ENCODE peak calls at places on chromosomes 3 and 15, in four cellular contexts. D, W, B and O are unnamed samples. For H3K4me1, the result is how much of the 10 kb centered on the place peaks cover.

GRCh38 chr3:159319156-159319555 is 517.3 kb downstream of the MFSD1 start:
- DNase-seq in D (no peak), W (no peak), B (no peak), O (no peak)

GRCh38 chr15:98760975-98761374 is 112.6 kb downstream of the IGF1R start:
- DNase-seq in D (no peak), W (no peak), B (no peak), O (no peak)

GRCh38 chr15:93173369-93173768 is 84.4 kb upstream of the RGMA start:
- DNase-seq in D (no peak), W (no peak), B (no peak), O (no peak)

GRCh38 chr15:82978438-82978837 is 7.6 kb upstream of the RAMAC start:
- DNase-seq in D (no peak), W (no peak), B (no peak), O (no peak)

GRCh38 chr3:178341636-178342035 is 194.6 kb upstream of the KCNMB2 start:
- DNase-seq in D (no peak), W (no peak), B (no peak), O (no peak)

GRCh38 chr15:93770788-93771187 is 460.6 kb upstream of the MCTP2 start:
- DNase-seq in D (no peak), W (no peak), B (no peak), O (no peak)

GRCh38 chr3:115330406-115330805 is 183.3 kb upstream of the ZBTB20 start:
- DNase-seq in D (no peak), W (no peak), B (no peak), O (no peak)

GRCh38 chr15:85394552-85395333 is 14.3 kb downstream of the AKAP13 start:
- DNase-seq in D (no peak), W (no peak), B (no peak), O (no peak)

GRCh38 chr15:39642011-39642640 is 61.2 kb downstream of the THBS1 start:
- DNase-seq in D (no peak), W (no peak), B (no peak), O (no peak)

GRCh38 chr3:31724144-31724543 is 191.4 kb downstream of the STT3B start:
- DNase-seq in D (no peak), W (peak), B (no peak), O (no peak)

GRCh38 chr3:167008765-167009164 is 371.3 kb downstream of the ZBBX start:
- DNase-seq in D (no peak), W (no peak), B (no peak), O (no peak)

GRCh38 chr15:75451674-75452363 is at the start of gene SIN3A:
- DNase-seq in D (peak), W (peak), B (peak), O (peak)

GRCh38 chr15:47998523-47999113 is 122.2 kb upstream of the SLC24A5 start:
- DNase-seq in D (no peak), W (no peak), B (no peak), O (no peak)

GRCh38 chr3:54999159-54999558 is 71.3 kb upstream of the LRTM1 start:
- DNase-seq in D (no peak), W (peak), B (no peak), O (no peak)

GRCh38 chr3:41933154-41933676 is 28.7 kb downstream of the ULK4 start:
- DNase-seq in D (no peak), W (no peak), B (no peak), O (no peak)

GRCh38 chr3:48202691-48203090 is 14.5 kb upstream of the CDC25A start:
- DNase-seq in D (no peak), W (no peak), B (no peak), O (no peak)

GRCh38 chr3:71378509-71378908 is 205.0 kb downstream of the FOXP1 start:
- DNase-seq in D (no peak), W (no peak), B (no peak), O (no peak)

GRCh38 chr15:101014921-101015841 is 96.0 kb downstream of the LRRK1 start:
- DNase-seq in D (peak), W (peak), B (peak), O (peak)

GRCh38 chr3:184514151-184514490 is 47.5 kb upstream of the EPHB3 start:
- DNase-seq in D (no peak), W (no peak), B (no peak), O (no peak)

GRCh38 chr3:186979837-186980236 is 49.5 kb downstream of the ST6GAL1 start:
- DNase-seq in D (no peak), W (no peak), B (no peak), O (no peak)

GRCh38 chr3:107988464-107989156 is 102.2 kb downstream of the CD47 start:
- DNase-seq in D (no peak), W (no peak), B (no peak), O (peak)

GRCh38 chr3:100796556-100796955 is 87.3 kb downstream of the TFG start:
- DNase-seq in D (no peak), W (no peak), B (no peak), O (no peak)

GRCh38 chr15:31352911-31353811 is 26.5 kb downstream of the KLF13 start:
- DNase-seq in D (peak), W (no peak), B (peak), O (peak)

GRCh38 chr3:45224824-45225464 is 1.1 kb downstream of the TMEM158 start:
- DNase-seq in D (peak), W (peak), B (peak), O (peak)

GRCh38 chr3:143832433-143832832 is 15.8 kb downstream of the SLC9A9 start:
- DNase-seq in D (no peak), W (no peak), B (no peak), O (no peak)

GRCh38 chr15:69340243-69340991 is 41.7 kb downstream of the PAQR5 start:
- DNase-seq in D (no peak), W (no peak), B (no peak), O (no peak)

GRCh38 chr3:3189102-3189727 is 9.7 kb upstream of the CRBN start:
- DNase-seq in D (no peak), W (no peak), B (no peak), O (no peak)

GRCh38 chr3:171827836-171828458 is 15.2 kb upstream of the TMEM212 start:
- DNase-seq in D (no peak), W (no peak), B (no peak), O (no peak)

GRCh38 chr3:47428585-47429145 is 47.1 kb downstream of the SCAP start:
- DNase-seq in D (no peak), W (peak), B (no peak), O (peak)

GRCh38 chr3:15325228-15325627 is 7.2 kb downstream of the SH3BP5 start:
- DNase-seq in D (no peak), W (peak), B (no peak), O (no peak)

GRCh38 chr15:89057506-89058133 is 30.6 kb upstream of the ABHD2 start:
- DNase-seq in D (peak), W (peak), B (peak), O (peak)

GRCh38 chr3:119099785-119100184 is 46.2 kb upstream of the TEX55 start:
- DNase-seq in D (no peak), W (no peak), B (no peak), O (no peak)

GRCh38 chr3:50089603-50089945 is 855 bp downstream of the RBM5 start:
- DNase-seq in D (no peak), W (no peak), B (no peak), O (no peak)

GRCh38 chr3:34678580-34678979 is 880.1 kb downstream of the PDCD6IP start:
- DNase-seq in D (no peak), W (no peak), B (no peak), O (no peak)

GRCh38 chr3:30704931-30705890 is 98.8 kb downstream of the TGFBR2 start:
- DNase-seq in D (no peak), W (no peak), B (no peak), O (no peak)

GRCh38 chr15:26864664-26865191 is 2.1 kb upstream of the GABRA5 start:
- DNase-seq in D (no peak), W (peak), B (no peak), O (no peak)

GRCh38 chr3:4841783-4842440 is 137.3 kb upstream of the BHLHE40 start:
- DNase-seq in D (no peak), W (no peak), B (no peak), O (no peak)

GRCh38 chr3:197820550-197821335 is 29.7 kb downstream of the LRCH3 start:
- DNase-seq in D (no peak), W (no peak), B (no peak), O (no peak)
- H3K4me1 ChIP-seq in D (under half), W (under half), B (under half), O (under half)

DNA sequence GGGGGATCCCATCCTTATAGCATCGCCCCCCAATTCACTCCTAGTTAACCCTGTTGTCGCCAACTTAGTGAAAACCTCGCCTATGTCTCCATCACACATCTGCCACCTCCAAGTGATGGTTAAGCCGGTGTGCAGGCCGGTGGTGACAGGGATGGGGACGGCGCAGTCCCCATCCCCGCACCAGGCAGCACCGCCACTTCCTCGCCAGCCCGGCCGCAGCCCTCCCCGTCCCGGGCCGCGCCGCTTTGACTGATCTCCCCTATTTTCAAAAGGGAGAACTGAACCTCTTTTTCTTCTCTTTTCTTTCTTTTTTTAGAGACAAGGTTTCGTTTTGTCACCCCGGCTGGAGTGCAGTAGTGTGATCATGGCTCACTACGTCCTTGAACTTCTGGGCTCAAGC is 11.3 kb upstream of the MOBP start:
- DNase-seq in D (no peak), W (no peak), B (no peak), O (no peak)
- H3K4me1 ChIP-seq in D (under half), W (under half), B (under half), O (under half)

DNA sequence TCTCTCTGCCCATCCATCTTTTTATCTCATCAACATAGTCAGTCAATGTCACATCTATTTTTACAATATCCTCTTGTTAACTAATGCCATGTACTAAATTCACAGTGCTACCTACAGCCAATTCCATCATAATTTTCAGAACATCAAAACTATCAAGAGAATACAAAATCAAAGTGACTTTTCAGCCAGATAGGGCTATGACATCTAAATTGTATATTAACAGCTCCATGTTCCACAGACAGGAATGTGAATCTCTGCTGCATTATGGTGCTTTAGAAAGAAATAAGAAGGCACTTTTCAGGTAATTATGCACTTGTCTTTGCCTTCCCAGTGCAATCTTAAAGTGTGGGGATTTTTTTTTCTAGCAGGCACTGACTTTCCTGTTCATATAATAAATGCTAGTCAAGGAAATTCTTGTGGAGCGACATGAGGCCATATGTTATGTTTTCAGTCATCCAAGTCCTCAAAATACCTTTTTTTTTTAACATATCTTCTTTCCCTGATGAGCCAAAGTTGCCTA is 252.0 kb upstream of the CNTN3 start:
- DNase-seq in D (no peak), W (no peak), B (no peak), O (no peak)
- H3K4me1 ChIP-seq in D (under half), W (under half), B (under half), O (under half)

GRCh38 chr3:66439666-66440344 is 61.0 kb downstream of the LRIG1 start:
- DNase-seq in D (no peak), W (no peak), B (no peak), O (no peak)

GRCh38 chr3:66441124-66441523 is 59.7 kb downstream of the LRIG1 start:
- DNase-seq in D (no peak), W (no peak), B (no peak), O (no peak)

GRCh38 chr3:66443404-66443803 is 57.4 kb downstream of the LRIG1 start:
- DNase-seq in D (no peak), W (no peak), B (no peak), O (no peak)

GRCh38 chr3:66442254-66443249 is 58.3 kb downstream of the LRIG1 start:
- DNase-seq in D (no peak), W (peak), B (peak), O (peak)

GRCh38 chr3:66441692-66442091 is 59.1 kb downstream of the LRIG1 start:
- DNase-seq in D (no peak), W (no peak), B (no peak), O (no peak)
- H3K4me1 ChIP-seq in D (under half), W (under half), B (under half), O (half or more)

GRCh38 chr3:23666818-23667217 is 138.9 kb upstream of the UBE2E1 start:
- DNase-seq in D (no peak), W (no peak), B (no peak), O (no peak)
- H3K4me1 ChIP-seq in D (under half), W (under half), B (under half), O (under half)